ENCODE peak calls at places on chromosomes 1 and 21, in six cellular contexts. V is CD4-positive, CD25-positive, alpha-beta regulatory T cell; Y is AG04450; C is BE2C; I is lower lobe of right lung; M is neural progenitor cell. G is an unnamed sample.

GRCh38 chr21:46091118-46091517 is 6.8 kb upstream of the COL6A2 start:
- DNase-seq in C (no peak), V (no peak), I (no peak), Y (no peak), M (no peak), G (no peak)

GRCh38 chr1:232600430-232601258 is 29.3 kb downstream of the SIPA1L2 start:
- DNase-seq in C (no peak), I (no peak), Y (peak), V (no peak), M (no peak), G (peak)

GRCh38 chr1:22896184-22896583 is 76.5 kb downstream of the LACTBL1 start:
- DNase-seq in Y (no peak), I (no peak), V (no peak), M (no peak), C (no peak), G (no peak)

GRCh38 chr1:167328762-167329483 is 108.2 kb downstream of the POU2F1 start:
- DNase-seq in I (no peak), C (peak), Y (no peak), M (peak), V (no peak), G (peak)

GRCh38 chr1:172588296-172589291 is 55.6 kb downstream of the SUCO start:
- DNase-seq in M (no peak), C (no peak), V (peak), I (no peak), Y (peak), G (peak)

GRCh38 chr1:150514260-150514659 is 1.3 kb upstream of the FALEC start:
- DNase-seq in M (no peak), I (no peak), Y (no peak), V (no peak), C (no peak), G (no peak)

GRCh38 chr21:41137889-41138288 is 30.1 kb upstream of the BACE2 start:
- DNase-seq in Y (no peak), C (no peak), I (no peak), M (no peak), V (no peak), G (no peak)

GRCh38 chr1:45958317-45958716 is 154.9 kb downstream of the MAST2 start:
- DNase-seq in C (no peak), Y (no peak), V (no peak), I (no peak), M (no peak), G (no peak)

GRCh38 chr1:21670956-21671902 is 2.1 kb upstream of the RAP1GAP start:
- DNase-seq in M (no peak), I (no peak), Y (no peak), V (no peak), C (no peak), G (no peak)

GRCh38 chr1:52238474-52238873 is 96.6 kb downstream of the ZFYVE9 start:
- DNase-seq in M (no peak), C (no peak), V (no peak), I (no peak), Y (no peak), G (peak)

GRCh38 chr1:1958071-1958541 is 39.0 kb upstream of the TMEM52 start:
- DNase-seq in I (no peak), Y (no peak), M (no peak), C (no peak), V (no peak), G (no peak)

GRCh38 chr1:232968396-232968795 is 18.0 kb downstream of the NTPCR start:
- DNase-seq in I (no peak), V (no peak), C (no peak), Y (no peak), M (no peak), G (no peak)

GRCh38 chr1:5968161-5968736 is 24.0 kb downstream of the NPHP4 start:
- DNase-seq in M (no peak), I (no peak), Y (no peak), C (no peak), V (no peak), G (no peak)

GRCh38 chr1:181115367-181115684 is 26.8 kb downstream of the IER5 start:
- DNase-seq in I (no peak), Y (no peak), V (no peak), M (no peak), C (no peak), G (no peak)

GRCh38 chr1:29197590-29197924 is 15.9 kb upstream of the SRSF4 start:
- DNase-seq in Y (no peak), M (peak), V (peak), I (no peak), C (peak), G (peak)

GRCh38 chr1:48701445-48701844 is 75.2 kb downstream of the BEND5 start:
- DNase-seq in I (no peak), M (no peak), Y (no peak), V (no peak), C (no peak), G (no peak)

GRCh38 chr21:41664881-41665765 is 101.7 kb downstream of the RIPK4 start:
- DNase-seq in M (peak), Y (no peak), C (no peak), I (no peak), V (no peak), G (peak)

GRCh38 chr1:97441966-97442365 is 478.9 kb downstream of the DPYD start:
- DNase-seq in C (no peak), M (peak), V (no peak), Y (no peak), I (no peak), G (no peak)

GRCh38 chr1:183079697-183080096 is 56.5 kb downstream of the LAMC1 start:
- DNase-seq in Y (no peak), M (no peak), V (no peak), I (no peak), C (no peak), G (no peak)

GRCh38 chr1:27111771-27112573 is 43.0 kb downstream of the SLC9A1 start:
- DNase-seq in V (peak), I (peak), C (peak), Y (peak), M (no peak), G (peak)

GRCh38 chr1:22412932-22413727 is 38.5 kb upstream of the ZBTB40 start:
- DNase-seq in C (peak), Y (no peak), I (no peak), M (no peak), V (no peak), G (peak)

GRCh38 chr1:219120625-219121544 is 52.8 kb upstream of the LYPLAL1 start:
- DNase-seq in Y (peak), M (no peak), V (no peak), I (no peak), C (peak), G (peak)

GRCh38 chr1:26941311-26941710 is 19.0 kb downstream of the KDF1 start:
- DNase-seq in I (no peak), M (no peak), Y (no peak), V (no peak), C (no peak), G (no peak)

GRCh38 chr1:45018599-45019230 is 6.7 kb downstream of the UROD start:
- DNase-seq in I (peak), V (peak), Y (peak), C (peak), M (peak), G (peak)

GRCh38 chr1:192477630-192478029 is 97.9 kb upstream of the RGS1 start:
- DNase-seq in V (peak), M (no peak), C (no peak), I (no peak), Y (no peak), G (peak)

GRCh38 chr1:168719306-168720111 is 9.5 kb downstream of the DPT start:
- DNase-seq in V (peak), Y (no peak), C (no peak), I (no peak), M (no peak), G (peak)

GRCh38 chr1:151898519-151898991 is 10.8 kb downstream of the THEM4 start:
- DNase-seq in V (peak), C (peak), I (no peak), Y (no peak), M (no peak), G (no peak)

GRCh38 chr1:59375321-59376220 is 78.7 kb downstream of the FGGY start:
- DNase-seq in V (no peak), C (no peak), M (no peak), I (no peak), Y (peak), G (peak)

GRCh38 chr1:202207292-202207691 is 13.7 kb downstream of the LGR6 start:
- DNase-seq in V (no peak), M (peak), I (no peak), C (peak), Y (no peak), G (peak)

GRCh38 chr1:16148329-16149092 is 7.4 kb downstream of the EPHA2 start:
- DNase-seq in V (no peak), M (no peak), Y (no peak), I (no peak), C (no peak), G (no peak)

GRCh38 chr1:56688522-56689026 is 43.5 kb downstream of the PRKAA2 start:
- DNase-seq in C (no peak), V (peak), I (no peak), Y (no peak), M (no peak), G (peak)

GRCh38 chr1:86541859-86542258 is 5.0 kb upstream of the CLCA4 start:
- DNase-seq in C (no peak), V (no peak), I (no peak), Y (no peak), M (no peak), G (no peak)

GRCh38 chr1:226995966-226996332 is 55.9 kb downstream of the COQ8A start:
- DNase-seq in V (no peak), I (no peak), C (no peak), Y (no peak), M (peak), G (no peak)
- H3K4me3 ChIP-seq in V (peak), I (no peak), C (no peak), Y (no peak), M (no peak), G (no peak)

GRCh38 chr1:10825592-10825991 is 29.1 kb upstream of the CASZ1 start:
- DNase-seq in I (no peak), M (no peak), V (no peak), C (no peak), Y (no peak), G (no peak)
- H3K4me3 ChIP-seq in I (no peak), M (no peak), V (no peak), C (no peak), Y (no peak), G (no peak)

GRCh38 chr21:31892686-31893085 is 19.9 kb downstream of the HUNK start:
- DNase-seq in I (no peak), C (no peak), Y (no peak), V (no peak), M (peak), G (no peak)
- H3K4me3 ChIP-seq in I (no peak), C (no peak), Y (no peak), V (no peak), M (no peak), G (no peak)

DNA sequence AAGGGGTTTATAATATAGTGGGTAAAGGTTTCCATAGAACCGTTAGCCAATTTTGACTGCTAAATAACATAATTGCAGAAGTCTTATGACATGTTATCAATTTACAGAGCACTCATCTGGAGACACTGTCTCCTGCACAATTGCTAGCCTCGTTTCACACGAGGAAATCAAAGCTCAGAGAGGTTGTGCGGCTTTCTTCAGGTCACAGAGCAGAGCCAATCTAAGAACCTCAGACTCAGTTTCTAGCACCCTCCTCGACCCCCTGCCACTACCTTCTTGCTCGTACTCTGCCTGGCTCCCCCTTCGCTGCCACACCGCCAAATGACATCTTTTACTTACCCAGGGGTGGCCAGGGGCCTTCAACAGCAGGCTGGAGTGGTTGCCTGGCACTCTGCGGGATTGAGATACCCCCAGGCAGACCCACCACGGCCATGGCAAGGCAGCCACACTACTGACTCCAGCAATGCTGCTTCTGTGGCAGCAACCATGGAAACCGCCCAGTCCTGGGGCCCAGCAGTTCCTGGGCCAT is 16.0 kb upstream of the CASZ1 start:
- DNase-seq in M (no peak), V (no peak), Y (no peak), I (no peak), C (no peak), G (no peak)
- H3K4me3 ChIP-seq in M (no peak), V (no peak), Y (no peak), I (no peak), C (no peak), G (no peak)

DNA sequence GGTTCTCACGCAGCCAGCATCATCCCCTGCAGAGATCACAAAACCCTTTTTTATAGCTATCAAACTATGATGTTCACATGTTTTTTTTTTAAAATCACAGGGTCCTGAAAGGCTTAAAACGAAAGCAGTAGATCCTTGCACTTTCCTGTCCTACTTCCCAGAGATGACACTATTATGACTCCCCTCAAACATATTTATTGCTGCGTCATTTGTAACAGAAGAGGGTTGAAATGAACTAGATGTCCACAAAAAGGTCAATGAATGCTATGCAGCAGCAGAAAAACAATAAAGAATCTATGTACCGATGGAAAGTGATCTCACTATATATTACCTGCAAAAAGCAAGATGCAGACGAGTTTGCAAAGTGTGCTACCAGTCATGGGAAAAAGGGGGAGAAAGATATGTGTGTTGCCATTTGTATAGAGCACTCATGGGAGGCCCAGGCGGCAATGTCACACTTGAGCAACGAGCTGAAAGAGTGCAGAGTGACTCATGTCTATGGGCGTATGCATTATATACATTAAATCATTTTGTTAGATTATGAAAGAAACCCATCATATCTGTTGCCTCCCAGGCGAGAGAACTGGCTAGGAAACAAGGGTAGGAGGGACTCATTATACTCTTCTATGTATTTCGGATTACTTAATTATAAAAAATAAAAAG is 68.9 kb upstream of the PARP1 start:
- DNase-seq in M (no peak), Y (no peak), I (no peak), V (no peak), C (no peak), G (no peak)
- H3K4me3 ChIP-seq in M (no peak), Y (no peak), I (no peak), V (no peak), C (no peak), G (no peak)

GRCh38 chr1:228647523-228648444 is 87.5 kb upstream of the RHOU start:
- DNase-seq in Y (no peak), I (peak), C (peak), M (peak), V (peak), G (peak)
- H3K4me3 ChIP-seq in Y (peak), I (peak), C (peak), M (peak), V (peak), G (peak)

G was measured in fibroblast of lung.